ENCODE peak calls at places on chromosomes 12 and 14, in seven cellular contexts. D is RWPE1; G is transverse colon; C is tibial nerve; A is AG04450; Y is HCT116; Q is CD8-positive, alpha-beta T cell. H is an unnamed sample.

GRCh38 chr14:57189070-57189469 is 79.6 kb downstream of the EXOC5 start:
- DNase-seq in Q (no peak), C (no peak), G (no peak), A (no peak), D (peak), Y (peak), H (no peak)

GRCh38 chr12:75782182-75782581 is 249.4 kb downstream of the PHLDA1 start:
- DNase-seq in D (no peak), C (no peak), G (no peak), Q (no peak), A (no peak), Y (no peak), H (no peak)

GRCh38 chr12:91685917-91686316 is 459.7 kb downstream of the BTG1 start:
- DNase-seq in C (no peak), Q (no peak), G (no peak), Y (peak), A (no peak), D (peak), H (peak)

GRCh38 chr12:11171953-11172675 is 1.1 kb downstream of the SMIM10L1 start:
- DNase-seq in A (no peak), G (no peak), C (no peak), Q (no peak), D (no peak), Y (no peak), H (no peak)

GRCh38 chr12:6267007-6267721 is 43.3 kb upstream of the PLEKHG6 start:
- DNase-seq in C (no peak), Y (no peak), G (no peak), A (no peak), Q (no peak), D (no peak), H (no peak)

GRCh38 chr14:68782091-68782981 is 10.5 kb downstream of the ZFP36L1 start:
- DNase-seq in C (no peak), G (no peak), D (no peak), Q (no peak), Y (no peak), A (no peak), H (no peak)

GRCh38 chr12:114954626-114955025 is 270.7 kb upstream of the TBX3 start:
- DNase-seq in G (no peak), Q (no peak), C (no peak), D (no peak), Y (no peak), A (no peak), H (no peak)

GRCh38 chr14:77158175-77158908 is 16.8 kb upstream of the ZDHHC22 start:
- DNase-seq in Q (no peak), D (peak), Y (no peak), C (no peak), G (no peak), A (peak), H (no peak)

GRCh38 chr12:130872179-130873096 is 572 bp downstream of the RAN start:
- DNase-seq in C (no peak), Q (peak), Y (no peak), G (peak), A (no peak), D (peak), H (no peak)

GRCh38 chr12:115227137-115227615 is 543.2 kb upstream of the TBX3 start:
- DNase-seq in A (peak), C (no peak), Q (no peak), Y (peak), D (peak), G (no peak), H (peak)

GRCh38 chr12:74021937-74022336 is 515.7 kb upstream of the ATXN7L3B start:
- DNase-seq in Y (peak), G (peak), Q (no peak), A (no peak), D (peak), C (no peak), H (peak)

GRCh38 chr12:132026061-132026795 is 76.5 kb downstream of the EP400 start:
- DNase-seq in G (no peak), Q (no peak), C (no peak), D (no peak), Y (no peak), A (no peak), H (no peak)

GRCh38 chr12:67452119-67452805 is 183.1 kb downstream of the CAND1 start:
- DNase-seq in D (no peak), Q (no peak), C (no peak), A (no peak), G (no peak), Y (no peak), H (no peak)

GRCh38 chr14:96986701-96987474 is 189.7 kb downstream of the VRK1 start:
- DNase-seq in G (no peak), Y (no peak), C (no peak), Q (no peak), D (no peak), A (no peak), H (no peak)

GRCh38 chr12:74903522-74903921 is 306.1 kb downstream of the KCNC2 start:
- DNase-seq in A (no peak), G (no peak), C (no peak), Q (no peak), D (no peak), Y (peak), H (no peak)

GRCh38 chr12:97301576-97301975 is 161.0 kb upstream of the RMST start:
- DNase-seq in A (no peak), Y (no peak), G (no peak), C (no peak), Q (no peak), D (no peak), H (no peak)

GRCh38 chr14:67668559-67668958 is 5.9 kb downstream of the VTI1B start:
- DNase-seq in Y (no peak), A (no peak), C (no peak), D (no peak), Q (peak), G (no peak), H (no peak)

GRCh38 chr14:39376671-39377403 is 55.4 kb downstream of the FBXO33 start:
- DNase-seq in Y (peak), A (no peak), C (no peak), Q (no peak), G (no peak), D (no peak), H (no peak)

GRCh38 chr14:65798216-65798615 is 385.7 kb downstream of the FUT8 start:
- DNase-seq in D (no peak), Y (no peak), G (no peak), A (no peak), C (no peak), Q (no peak), H (no peak)

GRCh38 chr12:4355843-4356327 is 23.6 kb downstream of the FGF23 start:
- DNase-seq in A (no peak), Y (peak), G (peak), Q (peak), C (no peak), D (no peak), H (no peak)

GRCh38 chr12:132451836-132452195 is 38.1 kb upstream of the FBRSL1 start:
- DNase-seq in Q (no peak), D (no peak), G (no peak), C (no peak), A (no peak), Y (no peak), H (no peak)

DNA sequence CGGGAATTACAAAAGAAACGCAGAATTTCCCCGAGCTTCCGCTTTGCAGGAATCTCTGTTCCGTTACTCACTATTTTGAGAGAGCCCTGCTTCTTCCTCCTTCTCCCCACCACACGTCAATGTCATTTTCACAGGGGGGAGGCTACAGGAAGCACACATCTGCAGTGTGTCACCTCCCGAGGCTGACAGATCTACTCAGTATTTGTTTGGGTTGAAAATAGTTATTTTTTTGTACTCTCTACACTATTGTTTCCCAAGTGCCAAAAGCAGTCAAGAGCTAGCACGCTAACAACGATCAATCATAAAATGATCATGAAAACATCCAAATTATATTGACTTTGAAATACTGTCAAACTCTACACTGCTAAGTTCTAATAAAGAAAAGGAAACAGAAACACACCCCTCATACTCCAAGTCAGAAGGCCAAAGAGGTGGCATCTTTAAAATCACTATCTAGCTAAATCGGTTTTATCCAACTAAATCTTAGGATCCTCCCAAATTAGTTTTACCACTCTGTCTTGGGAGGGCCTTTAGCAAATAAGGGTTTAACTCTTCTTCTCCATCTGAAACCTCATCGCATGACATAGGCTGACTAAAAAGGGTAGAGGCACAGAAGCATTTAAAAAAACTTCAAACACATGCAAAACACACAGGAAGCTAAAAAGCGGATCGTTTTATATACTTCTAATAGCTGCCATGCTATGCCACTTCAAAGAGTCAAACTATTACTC is 51.8 kb downstream of the FOXN3 start:
- DNase-seq in A (no peak), G (peak), D (no peak), Y (no peak), Q (peak), C (no peak), H (no peak)
- H3K27ac ChIP-seq in A (no peak), G (peak), D (no peak), Y (no peak), Q (peak), C (no peak), H (no peak)

DNA sequence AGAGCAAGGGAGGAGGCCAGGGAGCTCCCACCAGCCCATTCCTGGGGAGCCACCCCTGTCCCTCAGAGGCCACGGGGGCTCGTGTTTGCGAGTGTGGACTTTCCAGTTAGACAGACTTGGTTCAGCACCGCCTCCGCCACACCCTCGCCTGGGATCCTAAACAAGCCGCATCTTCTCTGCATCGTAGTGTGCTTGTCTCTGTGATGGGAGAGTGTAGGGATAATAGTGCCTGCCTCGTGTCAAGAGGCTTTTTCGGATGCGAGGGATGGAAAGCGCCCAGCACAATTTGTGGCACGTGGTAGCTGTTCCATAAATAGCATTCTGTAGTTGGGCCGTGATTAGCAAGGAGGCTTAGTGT is 1.3 kb upstream of the PPP1R13B start:
- DNase-seq in G (peak), D (no peak), A (no peak), C (no peak), Y (no peak), Q (no peak), H (no peak)
- H3K27ac ChIP-seq in G (peak), D (peak), A (no peak), C (peak), Y (no peak), Q (no peak), H (no peak)

GRCh38 chr12:57816855-57817151 is 1.7 kb downstream of the AVIL start:
- DNase-seq in C (no peak), A (no peak), G (peak), D (no peak), Q (no peak), Y (no peak), H (no peak)
- H3K27ac ChIP-seq in C (peak), A (no peak), G (peak), D (no peak), Q (no peak), Y (no peak), H (no peak)

DNA sequence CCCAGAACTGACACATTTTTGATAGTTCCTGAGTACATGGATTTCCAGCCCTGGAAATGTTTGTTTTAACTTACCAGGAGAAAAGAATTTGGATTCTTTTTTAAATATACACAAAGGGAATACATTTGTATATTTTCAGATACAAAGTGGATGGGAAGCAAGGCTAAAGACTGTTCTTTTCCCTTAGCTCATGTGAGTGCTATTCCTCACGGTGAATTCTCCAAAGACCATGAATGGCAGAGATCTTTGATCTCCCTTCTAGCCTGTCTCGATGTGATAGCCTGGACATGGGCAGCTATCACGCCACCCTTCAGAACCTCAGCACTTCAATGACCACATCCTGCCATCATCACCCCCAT is 91.3 kb downstream of the DPF3 start:
- DNase-seq in G (no peak), D (no peak), A (no peak), C (no peak), Y (no peak), Q (no peak), H (no peak)
- H3K27ac ChIP-seq in G (no peak), D (no peak), A (peak), C (no peak), Y (no peak), Q (no peak), H (no peak)

DNA sequence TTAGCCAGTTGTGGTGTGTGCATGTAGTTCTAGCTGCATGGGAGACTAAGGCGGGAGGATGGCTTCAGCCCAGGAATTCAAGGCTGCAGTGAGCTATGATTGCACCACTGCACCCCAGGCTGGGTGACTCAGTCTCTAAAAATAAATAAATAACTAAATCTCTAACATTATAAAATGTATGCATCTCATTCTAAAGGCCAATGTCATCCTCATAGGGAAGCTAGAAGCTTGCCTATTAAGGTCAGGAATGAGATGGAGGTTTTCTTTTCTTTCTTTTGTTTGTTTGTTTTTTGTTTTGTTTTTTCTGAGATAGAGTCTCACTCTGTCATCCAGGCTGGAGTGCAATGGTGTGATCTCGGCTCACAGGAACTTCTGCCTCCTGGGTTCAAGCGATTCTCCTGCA is 48.8 kb upstream of the PAPLN start:
- DNase-seq in A (peak), G (no peak), Q (no peak), D (peak), C (no peak), Y (no peak), H (no peak)
- H3K27ac ChIP-seq in A (peak), G (no peak), Q (no peak), D (no peak), C (no peak), Y (no peak), H (no peak)

DNA sequence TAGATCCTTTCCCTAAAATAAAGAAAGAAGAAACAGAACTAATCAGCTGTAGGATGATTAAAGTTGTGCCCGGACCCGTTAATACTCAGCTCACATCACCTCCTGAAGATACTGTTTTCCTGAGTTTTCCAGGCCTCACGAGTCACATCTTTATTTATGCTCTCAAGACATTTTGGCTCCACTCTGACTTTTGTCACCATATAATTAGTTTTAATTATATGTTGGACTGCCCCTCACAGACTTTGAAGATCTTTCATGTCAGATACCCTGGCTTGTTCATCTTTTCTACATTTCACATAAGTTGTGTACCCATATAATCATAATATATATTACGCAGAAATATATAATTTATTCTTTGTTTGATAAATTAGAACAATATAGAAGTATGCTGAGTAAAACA is 87.4 kb downstream of the HCAR2 start:
- DNase-seq in A (no peak), C (no peak), Y (no peak), G (no peak), D (no peak), Q (no peak), H (no peak)
- H3K27ac ChIP-seq in A (no peak), C (no peak), Y (no peak), G (no peak), D (no peak), Q (no peak), H (no peak)

H was measured in epithelial cell of prostate.